ENCODE peak calls at places on chromosomes 5 and 9, in four cellular contexts. H is upper lobe of right lung, W is SJSA1, S is OCI-LY7. K is an unnamed sample.

GRCh38 chr9:128258326-128258725 is 17.5 kb downstream of the GOLGA2 start:
- DNase-seq in H (no peak), W (no peak), S (no peak), K (no peak)

GRCh38 chr9:82560457-82560904 is 502.5 kb downstream of the RASEF start:
- DNase-seq in H (peak), W (no peak), S (no peak), K (no peak)

GRCh38 chr5:149154629-149155028 is 13.3 kb downstream of the ABLIM3 start:
- DNase-seq in H (no peak), W (no peak), S (no peak), K (no peak)

GRCh38 chr5:141487131-141487530 is 1.8 kb upstream of the PCDHGC5 start:
- DNase-seq in H (no peak), W (peak), S (no peak), K (no peak)

GRCh38 chr9:18796871-18797270 is 236.1 kb downstream of the SAXO1 start:
- DNase-seq in H (no peak), W (no peak), S (no peak), K (no peak)

GRCh38 chr5:130605200-130605599 is 559.9 kb downstream of the HINT1 start:
- DNase-seq in H (no peak), W (no peak), S (no peak), K (no peak)

GRCh38 chr5:15097552-15097951 is 226.0 kb upstream of the ANKH start:
- DNase-seq in H (no peak), W (no peak), S (no peak), K (no peak)

GRCh38 chr5:27241564-27242257 is 203.3 kb upstream of the CDH9 start:
- DNase-seq in H (no peak), W (no peak), S (no peak), K (peak)

GRCh38 chr5:74576941-74577456 is 63.5 kb downstream of the ENC1 start:
- DNase-seq in H (no peak), W (no peak), S (peak), K (no peak)

GRCh38 chr9:96574455-96574854 is 45.2 kb downstream of the CDC14B start:
- DNase-seq in H (no peak), W (no peak), S (no peak), K (no peak)

GRCh38 chr9:123425261-123425821 is 69.3 kb downstream of the CRB2 start:
- DNase-seq in H (no peak), W (no peak), S (no peak), K (no peak)

GRCh38 chr9:125538092-125538473 is 168.9 kb downstream of the MAPKAP1 start:
- DNase-seq in H (no peak), W (peak), S (no peak), K (peak)

GRCh38 chr5:112023766-112024165 is 266.8 kb upstream of the NREP start:
- DNase-seq in H (no peak), W (no peak), S (no peak), K (no peak)

GRCh38 chr5:39264528-39264927 is 45.2 kb upstream of the FYB1 start:
- DNase-seq in H (no peak), W (no peak), S (no peak), K (no peak)

GRCh38 chr9:87382902-87383301 is 114.8 kb upstream of the DAPK1 start:
- DNase-seq in H (no peak), W (no peak), S (no peak), K (no peak)

GRCh38 chr9:135302329-135303279 is 177.0 kb upstream of the PPP1R26 start:
- DNase-seq in H (no peak), W (peak), S (no peak), K (no peak)

GRCh38 chr5:32692066-32692746 is 18.9 kb upstream of the NPR3 start:
- DNase-seq in H (no peak), W (no peak), S (no peak), K (no peak)

GRCh38 chr9:15423328-15423985 is 781 bp downstream of the SNAPC3 start:
- DNase-seq in H (no peak), W (no peak), S (peak), K (no peak)

GRCh38 chr9:131447148-131447547 is 53.3 kb downstream of the PRRC2B start:
- DNase-seq in H (no peak), W (no peak), S (no peak), K (no peak)

GRCh38 chr5:140800816-140801493 is at the start of gene PCDHA3:
- DNase-seq in H (no peak), W (no peak), S (peak), K (no peak)

GRCh38 chr9:38090170-38090569 is 21.1 kb upstream of the SHB start:
- DNase-seq in H (no peak), W (no peak), S (no peak), K (no peak)

GRCh38 chr5:75055727-75056144 is 3.4 kb upstream of the GCNT4 start:
- DNase-seq in H (no peak), W (peak), S (no peak), K (no peak)

GRCh38 chr9:130740218-130741023 is 46.8 kb downstream of the EXOSC2 start:
- DNase-seq in H (no peak), W (no peak), S (no peak), K (no peak)

GRCh38 chr5:124651663-124652513 is 94.6 kb downstream of the ZNF608 start:
- DNase-seq in H (peak), W (peak), S (peak), K (peak)

GRCh38 chr9:86903461-86904010 is 43.8 kb downstream of the GAS1 start:
- DNase-seq in H (no peak), W (no peak), S (no peak), K (no peak)

GRCh38 chr5:123951204-123951977 is 439.4 kb downstream of the CSNK1G3 start:
- DNase-seq in H (no peak), W (peak), S (no peak), K (peak)

GRCh38 chr9:95719354-95719753 is 156.1 kb upstream of the ERCC6L2 start:
- DNase-seq in H (no peak), W (no peak), S (no peak), K (no peak)

GRCh38 chr5:3020426-3020825 is 268.9 kb upstream of the IRX2 start:
- DNase-seq in H (no peak), W (peak), S (no peak), K (no peak)

GRCh38 chr9:36893911-36894310 is 140.2 kb downstream of the PAX5 start:
- DNase-seq in H (no peak), W (no peak), S (no peak), K (no peak)

GRCh38 chr5:6724321-6724929 is 11.2 kb downstream of the TENT4A start:
- DNase-seq in H (no peak), W (no peak), S (no peak), K (no peak)

GRCh38 chr5:1555011-1555807 is 31.4 kb upstream of the LPCAT1 start:
- DNase-seq in H (peak), W (peak), S (no peak), K (no peak)

GRCh38 chr5:54206580-54207229 is 103.7 kb downstream of the ARL15 start:
- DNase-seq in H (no peak), W (no peak), S (no peak), K (no peak)

GRCh38 chr9:76246680-76247079 is 147.5 kb downstream of the RFK start:
- DNase-seq in H (no peak), W (no peak), S (no peak), K (no peak)

GRCh38 chr5:158074992-158075769 is 216.2 kb upstream of the CLINT1 start:
- DNase-seq in H (no peak), W (peak), S (peak), K (peak)

GRCh38 chr5:112757468-112758208 is 20.0 kb downstream of the APC start:
- DNase-seq in H (no peak), W (no peak), S (peak), K (no peak)

DNA sequence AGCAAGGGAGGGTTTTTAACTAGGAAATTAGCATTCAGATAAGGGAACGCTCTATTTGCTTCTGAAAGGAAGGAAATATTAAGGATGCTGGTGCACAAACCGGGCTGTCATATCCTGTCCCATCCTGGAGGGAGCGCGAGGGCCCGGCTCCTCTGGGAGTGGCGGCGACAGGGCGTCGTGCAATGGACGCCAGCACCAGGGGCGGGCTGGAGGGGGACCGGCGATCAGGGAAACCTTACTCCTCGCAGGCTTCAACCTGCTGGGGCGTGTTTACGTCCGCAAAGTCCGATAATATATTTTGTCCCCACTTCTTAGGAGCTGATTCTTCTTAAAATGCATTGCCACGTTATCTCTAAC is 197.1 kb upstream of the TBCA start:
- DNase-seq in H (no peak), W (no peak), S (no peak), K (no peak)
- H3K4me3 ChIP-seq in H (peak), W (no peak), S (no peak), K (no peak)

DNA sequence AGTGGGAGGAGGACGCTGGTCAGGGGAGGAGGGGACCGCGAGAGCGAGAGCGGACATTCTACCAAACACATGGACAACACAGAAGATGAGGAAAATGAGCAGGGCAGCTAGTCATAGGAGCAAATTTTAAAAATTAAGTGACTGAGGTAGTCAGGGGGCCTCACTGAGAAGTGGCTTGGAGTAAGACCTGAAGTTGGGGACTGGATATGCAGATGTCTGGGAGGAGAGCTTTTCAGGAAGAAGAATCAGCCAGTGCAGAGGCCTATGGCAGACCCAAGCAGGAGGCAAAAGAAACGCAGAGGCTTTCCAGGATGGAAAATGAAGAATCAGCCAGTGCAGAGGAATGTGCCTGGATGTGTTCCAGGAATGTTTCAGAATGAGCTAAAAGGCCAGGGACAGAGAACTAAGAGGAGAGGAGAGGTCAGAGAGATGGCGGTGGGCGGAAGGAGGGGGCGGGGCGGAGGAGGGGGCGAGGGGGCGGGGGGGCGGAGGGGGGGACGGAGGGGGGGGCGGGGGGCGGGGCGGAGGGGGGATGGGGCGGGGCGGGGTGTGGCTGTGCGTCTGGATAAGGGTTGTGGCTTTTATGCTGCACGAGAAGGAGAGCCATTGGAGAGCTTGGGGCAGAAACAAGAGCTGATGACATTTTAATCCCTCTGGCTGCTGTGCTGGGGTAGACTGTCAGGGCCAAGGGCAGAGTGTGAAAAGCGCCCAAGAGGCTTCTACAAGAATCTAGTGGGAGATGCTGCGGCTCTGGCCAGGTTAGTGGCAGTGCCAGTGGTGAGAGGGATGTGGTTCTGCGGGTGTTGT is 129.6 kb downstream of the KCNIP1 start:
- DNase-seq in H (peak), W (peak), S (no peak), K (peak)
- H3K4me3 ChIP-seq in H (peak), W (peak), S (peak), K (peak)

GRCh38 chr5:44809215-44809955 is 638 bp downstream of the MRPS30 start:
- DNase-seq in H (peak), W (peak), S (peak), K (no peak)
- H3K4me3 ChIP-seq in H (peak), W (peak), S (peak), K (peak)

DNA sequence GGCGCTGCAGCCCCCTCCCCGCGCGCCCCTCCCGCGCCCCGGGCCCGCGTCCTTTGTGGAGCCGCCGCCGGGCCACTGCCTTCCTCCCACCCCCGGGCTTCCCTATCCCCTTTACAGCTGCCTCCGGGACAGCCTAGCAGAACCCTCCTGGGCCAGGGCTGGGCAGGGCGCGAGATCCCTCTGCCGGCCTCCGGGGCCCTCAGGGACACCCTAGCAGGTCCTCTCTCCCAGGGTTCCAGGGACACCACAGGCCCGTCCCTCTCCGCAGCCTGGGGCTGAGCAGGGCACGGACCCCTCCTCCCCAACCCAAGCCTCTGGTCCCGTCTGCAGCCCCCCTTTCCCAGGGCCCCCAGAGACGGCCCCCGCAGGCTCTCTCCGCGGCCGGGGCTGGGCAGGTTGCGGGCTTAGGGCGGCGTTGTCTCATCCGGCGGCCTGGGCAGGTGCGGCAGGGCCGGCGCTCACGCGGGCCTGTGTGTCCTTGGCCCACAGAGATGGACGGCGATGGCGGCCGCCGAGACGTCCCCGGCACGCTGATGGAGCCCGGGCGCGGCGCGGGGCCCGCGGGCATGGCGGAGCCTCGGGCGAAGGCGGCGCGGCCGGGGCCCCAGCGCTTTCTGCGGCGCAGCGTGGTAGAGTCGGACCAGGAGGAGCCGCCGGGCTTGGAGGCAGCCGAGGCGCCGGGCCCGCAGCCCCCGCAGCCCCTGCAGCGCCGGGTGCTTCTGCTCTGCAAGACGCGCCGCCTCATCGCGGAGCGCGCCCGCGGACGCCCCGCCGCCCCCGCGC is 691 bp downstream of the WNK2 start:
- DNase-seq in H (no peak), W (no peak), S (no peak), K (no peak)
- H3K4me3 ChIP-seq in H (peak), W (no peak), S (peak), K (no peak)